ENCODE peak calls at places on chromosomes 3 and 15, in five cellular contexts. W, D, A, Y and M are unnamed samples. For H3K4me1, the result is how much of the 10 kb centered on the place peaks cover.

GRCh38 chr3:114178770-114179368 is at the start of gene DRD3:
- DNase-seq in A (no peak), Y (peak), W (no peak), D (no peak), M (no peak)

GRCh38 chr15:94286581-94286980 is 55.2 kb downstream of the MCTP2 start:
- DNase-seq in Y (no peak), D (no peak), W (no peak), A (no peak), M (no peak)

GRCh38 chr15:69609176-69609575 is 156.6 kb downstream of the RPLP1 start:
- DNase-seq in A (no peak), W (no peak), D (no peak), Y (peak), M (no peak)

GRCh38 chr3:15541371-15541770 is 19.9 kb upstream of the COLQ start:
- DNase-seq in D (no peak), W (no peak), A (no peak), Y (no peak), M (no peak)

GRCh38 chr3:178117641-178118040 is 418.6 kb upstream of the KCNMB2 start:
- DNase-seq in W (no peak), A (no peak), Y (peak), D (no peak), M (no peak)

GRCh38 chr3:35645189-35645588 is 5.9 kb downstream of the ARPP21 start:
- DNase-seq in D (no peak), A (no peak), W (no peak), Y (no peak), M (no peak)

GRCh38 chr3:189967254-189967865 is 153.3 kb downstream of the P3H2 start:
- DNase-seq in W (no peak), A (no peak), D (no peak), Y (peak), M (no peak)

GRCh38 chr15:89809093-89809786 is 5.4 kb downstream of the ANPEP start:
- DNase-seq in D (no peak), Y (peak), A (no peak), W (no peak), M (no peak)

GRCh38 chr3:128269796-128270195 is 116.5 kb downstream of the EEFSEC start:
- DNase-seq in Y (no peak), W (no peak), A (no peak), D (no peak), M (no peak)

GRCh38 chr15:44157679-44158078 is 37.4 kb downstream of the FRMD5 start:
- DNase-seq in Y (peak), A (no peak), D (no peak), W (no peak), M (no peak)

GRCh38 chr3:10783360-10784346 is 32.4 kb upstream of the SLC6A11 start:
- DNase-seq in W (no peak), D (no peak), Y (peak), A (no peak), M (no peak)

GRCh38 chr3:9779721-9780450 is 10.1 kb upstream of the CAMK1 start:
- DNase-seq in D (no peak), Y (no peak), A (peak), W (no peak), M (no peak)

GRCh38 chr3:151282921-151283320 is 4.6 kb upstream of the P2RY14 start:
- DNase-seq in Y (peak), D (no peak), W (no peak), A (no peak), M (no peak)

GRCh38 chr3:11607816-11608215 is 35.9 kb downstream of the VGLL4 start:
- DNase-seq in D (no peak), W (no peak), Y (peak), A (no peak), M (no peak)

GRCh38 chr15:47265686-47266085 is 451.6 kb upstream of the SEMA6D start:
- DNase-seq in W (no peak), D (no peak), A (no peak), Y (no peak), M (no peak)

GRCh38 chr3:111714305-111714704 is 119.2 kb upstream of the ZBED2 start:
- DNase-seq in A (no peak), Y (peak), W (no peak), D (no peak), M (no peak)

GRCh38 chr15:31867536-31868442 is 162.5 kb upstream of the CHRNA7 start:
- DNase-seq in A (no peak), Y (peak), W (peak), D (no peak), M (no peak)

DNA sequence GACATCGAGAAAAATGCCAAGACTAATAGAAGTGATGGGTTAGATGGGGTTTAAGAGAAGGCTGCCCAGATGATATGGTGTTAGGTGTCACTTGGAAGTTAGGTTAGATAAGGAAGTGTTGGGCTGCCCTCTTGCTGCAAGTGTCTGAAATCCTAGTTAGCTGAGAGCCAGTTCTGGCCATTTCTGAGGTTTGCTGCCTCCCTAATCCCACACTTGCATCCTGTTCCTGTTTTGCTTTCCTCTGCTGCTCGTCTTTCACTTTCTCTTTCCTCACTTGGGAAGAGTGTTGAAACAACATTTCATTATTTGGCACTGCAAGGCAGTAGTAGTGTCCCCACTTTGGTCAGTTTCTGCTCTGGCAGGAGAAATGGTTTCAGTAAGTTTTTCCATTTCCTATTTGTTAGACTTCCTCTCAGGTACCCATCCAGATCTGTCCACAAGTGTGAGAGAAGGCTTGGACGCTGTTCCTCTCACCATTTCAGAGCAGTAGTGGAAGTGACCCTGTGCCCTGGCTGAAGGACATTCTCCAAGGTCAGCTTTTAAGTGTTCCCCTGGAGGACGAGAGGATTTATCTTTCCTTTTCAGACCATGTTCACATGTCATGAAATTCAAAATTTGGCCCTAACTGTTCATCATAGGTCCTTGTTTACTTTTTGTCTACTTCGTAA is 93.3 kb downstream of the ADAMTSL3 start:
- DNase-seq in W (no peak), A (no peak), D (peak), Y (peak), M (peak)
- TF ChIP-seq CTCF in W (peak), A (no peak), D (peak), Y (no peak), M (no peak)

GRCh38 chr3:46660543-46661523 is 32.6 kb downstream of the ALS2CL start:
- DNase-seq in A (no peak), D (no peak), Y (no peak), W (no peak), M (no peak)

GRCh38 chr3:46659285-46659684 is 34.2 kb downstream of the ALS2CL start:
- DNase-seq in W (no peak), Y (no peak), D (no peak), A (no peak), M (no peak)

GRCh38 chr3:46661776-46662766 is 31.4 kb downstream of the ALS2CL start:
- DNase-seq in W (no peak), D (no peak), A (no peak), Y (no peak), M (no peak)

GRCh38 chr3:46662771-46663551 is 30.5 kb downstream of the ALS2CL start:
- DNase-seq in Y (peak), W (peak), D (no peak), A (no peak), M (peak)

DNA sequence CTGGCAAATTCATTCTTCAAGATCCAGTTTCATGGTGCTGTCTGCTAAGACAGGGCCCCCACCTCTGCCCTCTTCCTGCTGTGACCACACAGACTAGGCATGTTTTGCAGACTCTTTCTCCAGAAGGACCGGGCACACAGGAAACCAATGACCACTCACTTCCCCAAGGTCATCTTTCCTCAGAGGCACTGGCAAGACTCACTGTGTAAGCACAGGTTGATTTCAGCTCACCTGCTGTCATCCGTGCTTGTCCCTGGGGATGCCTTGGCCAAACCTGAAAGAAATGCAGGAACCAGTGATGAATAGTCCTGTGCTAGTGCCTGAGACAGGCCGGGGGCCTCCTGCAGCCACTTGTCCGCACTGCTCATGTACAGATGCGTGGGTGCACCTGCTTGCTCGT is 33.5 kb downstream of the ALS2CL start:
- DNase-seq in A (no peak), Y (no peak), W (no peak), D (no peak), M (no peak)
- H3K4me1 ChIP-seq in A (under half), Y (under half), W (under half), D (under half), M (under half)

GRCh38 chr15:63752075-63752684 is 81.6 kb downstream of the HERC1 start:
- DNase-seq in W (no peak), Y (peak), A (no peak), D (no peak), M (no peak)
- TF ChIP-seq CTCF in W (peak), Y (peak), A (peak), D (peak), M (peak)

GRCh38 chr3:49806838-49807237 is 3.8 kb downstream of the INKA1 start:
- DNase-seq in W (no peak), A (no peak), D (no peak), Y (no peak), M (no peak)
- H3K4me1 ChIP-seq in W (under half), A (half or more), D (under half), Y (under half), M (under half)

GRCh38 chr15:79340315-79340602 is 29.3 kb downstream of the TMED3 start:
- DNase-seq in A (no peak), Y (no peak), D (no peak), W (no peak), M (no peak)
- TF ChIP-seq CTCF in A (peak), Y (no peak), D (no peak), W (no peak), M (no peak)

DNA sequence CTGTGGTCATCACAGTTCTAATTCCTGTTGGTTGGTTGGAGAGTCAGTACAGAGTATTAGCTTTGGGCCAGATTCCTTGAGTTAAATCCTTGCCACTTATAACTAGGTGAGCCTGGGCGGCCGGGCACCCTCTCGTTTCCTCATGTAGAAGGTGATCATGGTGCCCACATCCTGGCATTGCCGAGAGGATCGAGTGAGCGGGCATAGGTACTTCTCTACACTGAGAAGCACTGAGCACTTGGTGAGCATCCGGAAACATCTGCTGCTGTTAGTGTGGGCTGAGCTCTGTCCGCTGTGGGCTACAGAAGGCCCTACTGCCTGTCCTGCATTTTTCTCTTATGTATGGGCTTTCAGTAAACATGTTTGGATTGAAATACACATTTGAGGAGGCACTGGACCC is 96.2 kb downstream of the CACNA1D start:
- DNase-seq in A (no peak), D (no peak), Y (no peak), W (no peak), M (no peak)
- H3K4me1 ChIP-seq in A (under half), D (under half), Y (under half), W (under half), M (under half)

DNA sequence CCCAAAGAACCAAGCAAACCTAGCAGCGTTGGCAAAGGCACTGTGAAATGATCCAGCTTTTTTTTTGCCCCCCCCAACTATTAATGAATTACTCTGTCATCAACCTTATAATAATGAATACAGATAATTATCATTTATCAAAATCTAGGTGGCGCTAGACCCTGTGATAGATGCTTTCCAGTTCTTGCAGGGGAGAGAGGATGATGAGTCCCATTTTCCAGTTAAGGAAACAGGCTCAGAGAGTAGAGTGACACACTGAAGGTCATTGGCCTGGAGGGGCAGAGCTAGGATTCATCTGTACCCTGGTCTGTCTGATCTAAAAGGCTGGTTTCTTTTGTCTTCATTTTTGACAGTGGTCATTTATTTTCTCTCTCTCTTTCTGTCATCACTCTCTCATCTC is 5.0 kb downstream of the ACOX2 start:
- DNase-seq in Y (no peak), A (no peak), W (no peak), D (no peak), M (no peak)
- TF ChIP-seq CTCF in Y (no peak), A (no peak), W (no peak), D (no peak), M (no peak)

GRCh38 chr3:188001926-188002325 is 152.0 kb upstream of the LPP start:
- DNase-seq in Y (no peak), A (no peak), W (no peak), D (no peak), M (no peak)

GRCh38 chr3:187998611-187999010 is 155.3 kb upstream of the LPP start:
- DNase-seq in W (no peak), D (no peak), Y (no peak), A (no peak), M (no peak)

GRCh38 chr3:187999821-188000220 is 154.1 kb upstream of the LPP start:
- DNase-seq in D (no peak), Y (no peak), A (no peak), W (no peak), M (no peak)

GRCh38 chr3:188001052-188001567 is 152.8 kb upstream of the LPP start:
- DNase-seq in Y (no peak), A (no peak), D (no peak), W (no peak), M (no peak)

GRCh38 chr3:188000361-188000861 is 153.5 kb upstream of the LPP start:
- DNase-seq in W (no peak), A (no peak), D (no peak), Y (no peak), M (no peak)
- H3K4me1 ChIP-seq in W (under half), A (under half), D (under half), Y (under half), M (under half)